ENCODE peak calls at places on chromosomes 5 and 9, in four cellular contexts. One of them, this sample, is unnamed.

GRCh38 chr9:91948423-91949292 is 1.4 kb downstream of the ROR2 start:
- DNase-seq in upper lobe of right lung: peak
- DNase-seq in cardiac fibroblast: no peak
- DNase-seq in mesothelial cell of epicardium: peak
- DNase-seq in this sample: no peak

GRCh38 chr5:132008163-132008473 is 3.3 kb downstream of the ACSL6 start:
- DNase-seq in upper lobe of right lung: no peak
- DNase-seq in mesothelial cell of epicardium: no peak
- DNase-seq in cardiac fibroblast: no peak
- DNase-seq in this sample: no peak

GRCh38 chr9:107488400-107489143 is 997 bp downstream of the KLF4 start:
- DNase-seq in upper lobe of right lung: peak
- DNase-seq in mesothelial cell of epicardium: peak
- DNase-seq in cardiac fibroblast: peak
- DNase-seq in this sample: peak

GRCh38 chr5:143226361-143226760 is 177.1 kb downstream of the NR3C1 start:
- DNase-seq in upper lobe of right lung: no peak
- DNase-seq in mesothelial cell of epicardium: no peak
- DNase-seq in cardiac fibroblast: no peak
- DNase-seq in this sample: no peak

GRCh38 chr5:84450617-84451414 is 66.1 kb upstream of the EDIL3 start:
- DNase-seq in cardiac fibroblast: peak
- DNase-seq in upper lobe of right lung: no peak
- DNase-seq in mesothelial cell of epicardium: no peak
- DNase-seq in this sample: no peak

GRCh38 chr5:169767938-169768337 is 130.9 kb downstream of the DOCK2 start:
- DNase-seq in upper lobe of right lung: no peak
- DNase-seq in cardiac fibroblast: no peak
- DNase-seq in mesothelial cell of epicardium: no peak
- DNase-seq in this sample: no peak

GRCh38 chr5:150135557-150135956 is 20.1 kb downstream of the PDGFRB start:
- DNase-seq in upper lobe of right lung: no peak
- DNase-seq in mesothelial cell of epicardium: no peak
- DNase-seq in cardiac fibroblast: no peak
- DNase-seq in this sample: no peak

GRCh38 chr5:6774673-6775327 is 61.6 kb downstream of the TENT4A start:
- DNase-seq in cardiac fibroblast: peak
- DNase-seq in upper lobe of right lung: no peak
- DNase-seq in mesothelial cell of epicardium: no peak
- DNase-seq in this sample: peak

GRCh38 chr5:133226186-133226585 is 174.4 kb downstream of the HSPA4 start:
- DNase-seq in mesothelial cell of epicardium: no peak
- DNase-seq in cardiac fibroblast: no peak
- DNase-seq in upper lobe of right lung: no peak
- DNase-seq in this sample: no peak

GRCh38 chr9:108562176-108562575 is 293.6 kb downstream of the ACTL7B start:
- DNase-seq in cardiac fibroblast: peak
- DNase-seq in mesothelial cell of epicardium: no peak
- DNase-seq in upper lobe of right lung: no peak
- DNase-seq in this sample: no peak

GRCh38 chr9:33132249-33132772 is 34.8 kb downstream of the B4GALT1 start:
- DNase-seq in upper lobe of right lung: no peak
- DNase-seq in mesothelial cell of epicardium: no peak
- DNase-seq in cardiac fibroblast: peak
- DNase-seq in this sample: no peak

GRCh38 chr5:17024686-17025180 is 88.6 kb upstream of the MYO10 start:
- DNase-seq in cardiac fibroblast: peak
- DNase-seq in mesothelial cell of epicardium: no peak
- DNase-seq in upper lobe of right lung: no peak
- DNase-seq in this sample: no peak

GRCh38 chr9:123105490-123105889 is 72.0 kb downstream of the GPR21 start:
- DNase-seq in mesothelial cell of epicardium: no peak
- DNase-seq in cardiac fibroblast: no peak
- DNase-seq in upper lobe of right lung: no peak
- DNase-seq in this sample: no peak

GRCh38 chr5:31733365-31733764 is 94.4 kb downstream of the PDZD2 start:
- DNase-seq in mesothelial cell of epicardium: no peak
- DNase-seq in cardiac fibroblast: no peak
- DNase-seq in upper lobe of right lung: no peak
- DNase-seq in this sample: no peak

GRCh38 chr5:176577312-176578176 is 28.4 kb downstream of the CDHR2 start:
- DNase-seq in upper lobe of right lung: no peak
- DNase-seq in mesothelial cell of epicardium: no peak
- DNase-seq in cardiac fibroblast: no peak
- DNase-seq in this sample: no peak

GRCh38 chr5:103889500-103890209 is 327.1 kb upstream of the NUDT12 start:
- DNase-seq in mesothelial cell of epicardium: no peak
- DNase-seq in cardiac fibroblast: no peak
- DNase-seq in upper lobe of right lung: no peak
- DNase-seq in this sample: no peak

GRCh38 chr5:124561451-124561850 is 185.0 kb downstream of the ZNF608 start:
- DNase-seq in cardiac fibroblast: no peak
- DNase-seq in upper lobe of right lung: no peak
- DNase-seq in mesothelial cell of epicardium: no peak
- DNase-seq in this sample: no peak

DNA sequence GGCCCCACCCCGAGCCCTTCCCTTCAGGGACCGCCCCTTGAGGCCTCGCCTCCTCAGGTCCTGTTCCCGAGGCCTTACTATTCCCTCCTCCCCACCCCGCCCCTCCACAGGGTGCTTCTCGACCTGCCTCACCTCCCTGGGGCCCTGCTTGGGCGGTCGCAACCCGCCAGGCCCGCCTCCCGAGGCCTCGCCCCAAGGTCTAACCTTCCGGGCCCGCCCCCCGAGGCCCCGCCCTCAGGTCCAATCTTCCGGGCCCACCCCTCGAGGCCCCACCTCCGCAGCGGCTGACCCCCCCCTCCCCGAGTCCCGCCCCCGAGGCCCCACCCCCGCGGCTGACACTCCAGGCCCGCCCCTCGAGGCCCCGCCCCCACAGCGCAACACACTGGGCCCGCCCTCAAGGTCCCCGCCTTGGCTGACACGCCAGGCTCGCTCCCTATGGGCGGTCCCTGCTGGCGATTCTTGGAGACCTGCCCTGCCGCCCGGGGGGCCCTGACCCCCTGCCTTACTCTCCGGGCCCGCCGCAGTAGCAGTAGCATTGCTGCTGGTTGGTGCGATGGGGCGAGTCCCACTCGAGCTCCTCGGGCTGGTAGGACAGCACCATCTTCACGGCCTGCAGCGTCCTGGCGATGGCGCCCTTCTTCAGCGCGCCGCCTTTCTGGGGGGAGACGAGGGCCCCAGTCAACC is 8.2 kb downstream of the PHF19 start:
- DNase-seq in cardiac fibroblast: peak
- DNase-seq in upper lobe of right lung: peak
- DNase-seq in mesothelial cell of epicardium: peak
- DNase-seq in this sample: peak
- TF ChIP-seq CTCF in cardiac fibroblast: peak
- TF ChIP-seq CTCF in upper lobe of right lung: peak
- TF ChIP-seq CTCF in mesothelial cell of epicardium: no peak
- TF ChIP-seq CTCF in this sample: peak

GRCh38 chr5:15290953-15291352 is 209.0 kb upstream of the FBXL7 start:
- DNase-seq in cardiac fibroblast: no peak
- DNase-seq in mesothelial cell of epicardium: no peak
- DNase-seq in upper lobe of right lung: no peak
- DNase-seq in this sample: no peak
- TF ChIP-seq CTCF in cardiac fibroblast: no peak
- TF ChIP-seq CTCF in mesothelial cell of epicardium: no peak
- TF ChIP-seq CTCF in upper lobe of right lung: no peak
- TF ChIP-seq CTCF in this sample: no peak

DNA sequence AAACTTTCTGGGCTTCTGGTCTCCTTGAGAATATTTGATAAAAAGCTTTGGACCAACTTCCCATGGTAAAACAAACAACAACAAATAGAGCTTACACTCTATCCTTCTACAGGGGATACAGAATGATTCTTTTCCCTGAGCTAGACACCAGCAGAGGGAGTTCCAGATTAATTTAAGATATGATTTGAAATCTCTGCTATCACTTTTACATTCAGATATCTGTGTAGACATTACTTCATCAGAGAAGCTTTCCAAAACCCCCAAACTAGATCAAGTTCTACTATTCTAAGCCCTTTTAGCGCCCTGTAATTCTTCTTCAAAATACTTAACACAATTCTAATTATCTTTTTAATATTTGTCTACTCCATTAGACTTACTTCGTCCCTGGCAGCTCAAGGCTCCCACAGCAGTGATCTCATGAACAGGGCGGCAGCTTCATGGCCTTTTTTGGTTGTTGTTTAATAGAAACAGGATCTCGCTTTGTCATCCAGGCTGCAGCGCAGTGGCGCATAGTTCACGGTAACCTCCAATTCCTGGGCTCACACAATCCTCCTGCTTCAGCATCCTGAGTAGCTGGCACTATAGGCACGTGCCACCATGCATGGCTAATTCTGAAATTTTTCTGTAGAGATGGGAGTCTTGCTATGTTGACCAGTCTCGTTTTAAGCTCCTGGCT is 938 bp upstream of the GALNT12 start:
- DNase-seq in upper lobe of right lung: no peak
- DNase-seq in cardiac fibroblast: peak
- DNase-seq in mesothelial cell of epicardium: no peak
- DNase-seq in this sample: no peak
- TF ChIP-seq CTCF in upper lobe of right lung: peak
- TF ChIP-seq CTCF in cardiac fibroblast: peak
- TF ChIP-seq CTCF in mesothelial cell of epicardium: no peak
- TF ChIP-seq CTCF in this sample: no peak

DNA sequence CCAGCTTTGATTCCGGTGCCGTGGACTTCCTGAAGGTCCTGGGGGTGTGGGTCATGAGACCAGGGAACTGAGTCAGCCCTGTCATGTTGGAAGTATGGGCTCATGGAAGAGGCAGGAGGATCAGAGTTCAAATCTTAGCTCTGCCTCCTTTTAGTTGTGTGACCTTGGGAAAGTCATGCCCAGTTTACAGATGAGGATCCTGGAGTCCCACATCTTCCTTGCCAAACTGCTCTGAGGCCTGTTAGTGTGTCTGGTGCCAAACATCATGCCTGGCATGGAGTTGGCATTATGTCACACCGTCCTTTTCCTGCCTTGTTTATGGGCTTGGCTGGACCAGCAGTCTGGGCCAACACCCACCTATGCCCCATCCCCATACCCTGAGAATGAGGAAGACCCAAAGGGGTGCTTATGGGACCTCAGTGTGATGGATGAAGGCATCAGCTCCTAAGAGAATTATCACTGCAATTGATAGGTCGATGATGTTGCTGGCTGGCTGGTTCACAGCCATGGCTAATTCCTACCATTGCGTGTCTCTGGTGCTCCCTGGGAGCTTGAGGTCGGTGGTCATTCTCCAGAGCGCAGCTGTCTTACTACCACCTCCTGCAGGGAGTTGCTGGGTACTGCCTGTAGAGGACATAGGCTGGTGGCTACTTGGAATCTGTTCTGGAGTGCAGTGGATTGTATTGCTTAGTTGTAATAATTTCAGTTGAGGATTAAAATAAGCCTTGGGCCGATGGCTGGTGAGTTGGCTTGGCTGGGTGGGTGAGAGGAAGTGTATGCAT is 140.5 kb upstream of the PITX1 start:
- DNase-seq in upper lobe of right lung: no peak
- DNase-seq in mesothelial cell of epicardium: no peak
- DNase-seq in cardiac fibroblast: peak
- DNase-seq in this sample: no peak
- TF ChIP-seq CTCF in upper lobe of right lung: no peak
- TF ChIP-seq CTCF in mesothelial cell of epicardium: no peak
- TF ChIP-seq CTCF in cardiac fibroblast: peak
- TF ChIP-seq CTCF in this sample: no peak

DNA sequence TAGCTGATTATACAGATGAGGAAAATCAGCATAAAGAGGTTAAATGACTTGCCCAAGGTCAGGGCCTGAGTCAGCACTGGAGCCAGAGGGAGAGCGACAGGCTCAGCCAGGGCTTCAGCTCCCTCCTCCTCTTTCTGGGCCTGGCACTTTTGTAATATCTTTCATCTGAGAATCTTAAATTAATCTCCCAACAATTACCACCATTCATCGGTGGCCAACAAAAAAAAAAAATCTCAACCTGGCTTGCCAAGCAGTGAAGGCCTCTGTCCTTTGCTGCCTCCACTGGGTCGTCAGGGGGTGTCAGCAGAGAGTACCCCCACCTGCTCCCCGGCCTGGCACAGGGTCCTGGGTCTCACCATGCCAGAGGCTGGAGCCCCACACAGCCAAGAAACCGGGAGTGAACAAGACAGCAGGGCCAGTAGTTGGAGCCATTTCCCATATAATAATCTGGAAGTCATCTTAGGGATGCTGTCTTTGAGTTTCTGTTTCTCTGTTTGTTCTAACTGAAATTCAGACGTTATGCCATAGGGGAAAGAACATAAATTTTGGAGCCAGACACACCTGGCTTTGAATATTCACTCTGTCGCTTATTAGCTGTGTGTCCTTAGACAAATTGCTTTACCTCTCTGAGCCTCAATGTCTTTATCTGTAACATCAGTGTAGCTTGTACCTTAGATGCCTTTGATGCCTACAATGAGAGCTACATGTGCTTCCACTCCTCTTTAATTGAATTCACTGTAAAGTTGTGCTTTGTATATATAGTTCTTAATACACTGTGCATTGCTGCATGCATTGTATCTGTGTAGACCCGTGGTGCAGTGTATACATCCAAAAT is 299.9 kb upstream of the MSX2 start:
- DNase-seq in upper lobe of right lung: no peak
- DNase-seq in cardiac fibroblast: no peak
- DNase-seq in mesothelial cell of epicardium: no peak
- DNase-seq in this sample: no peak
- TF ChIP-seq CTCF in upper lobe of right lung: no peak
- TF ChIP-seq CTCF in cardiac fibroblast: no peak
- TF ChIP-seq CTCF in mesothelial cell of epicardium: no peak
- TF ChIP-seq CTCF in this sample: no peak

GRCh38 chr9:9919174-9919573 is 693.6 kb downstream of the PTPRD start:
- DNase-seq in mesothelial cell of epicardium: no peak
- DNase-seq in cardiac fibroblast: no peak
- DNase-seq in upper lobe of right lung: no peak
- DNase-seq in this sample: no peak
- TF ChIP-seq CTCF in mesothelial cell of epicardium: no peak
- TF ChIP-seq CTCF in cardiac fibroblast: no peak
- TF ChIP-seq CTCF in upper lobe of right lung: no peak
- TF ChIP-seq CTCF in this sample: no peak

GRCh38 chr5:146049704-146050026 is 55.7 kb downstream of the PLAC8L1 start:
- DNase-seq in cardiac fibroblast: no peak
- DNase-seq in mesothelial cell of epicardium: no peak
- DNase-seq in upper lobe of right lung: no peak
- DNase-seq in this sample: no peak
- TF ChIP-seq CTCF in cardiac fibroblast: no peak
- TF ChIP-seq CTCF in mesothelial cell of epicardium: peak
- TF ChIP-seq CTCF in upper lobe of right lung: no peak
- TF ChIP-seq CTCF in this sample: no peak

This sample was measured in natural killer cell.